ENCODE peak calls at places on chromosomes 1 and 21, in four cellular contexts. L is A673, S is foreskin fibroblast, F is AG04450. A is an unnamed sample.

GRCh38 chr1:244801246-244801645 is 34.2 kb upstream of the COX20 start:
- DNase-seq in L (peak), S (peak), F (no peak), A (no peak)

GRCh38 chr1:12345350-12346217 is 115.8 kb downstream of the VPS13D start:
- DNase-seq in L (no peak), S (no peak), F (no peak), A (no peak)

GRCh38 chr1:41540886-41541591 is 56.6 kb upstream of the EDN2 start:
- DNase-seq in L (no peak), S (peak), F (no peak), A (no peak)

GRCh38 chr1:3413975-3414710 is 40.3 kb upstream of the ARHGEF16 start:
- DNase-seq in L (no peak), S (no peak), F (no peak), A (no peak)

GRCh38 chr1:209268479-209268878 is 315.0 kb upstream of the CAMK1G start:
- DNase-seq in L (no peak), S (no peak), F (no peak), A (no peak)

GRCh38 chr1:226964611-226965486 is 24.8 kb downstream of the COQ8A start:
- DNase-seq in L (no peak), S (no peak), F (no peak), A (no peak)

GRCh38 chr1:18948048-18948912 is 8.2 kb downstream of the IFFO2 start:
- DNase-seq in L (no peak), S (peak), F (no peak), A (no peak)

GRCh38 chr1:246638941-246639655 is 72.8 kb downstream of the CNST start:
- DNase-seq in L (no peak), S (no peak), F (no peak), A (no peak)

GRCh38 chr21:34351786-34352241 is 12.0 kb upstream of the KCNE2 start:
- DNase-seq in L (peak), S (peak), F (no peak), A (no peak)

GRCh38 chr1:87683557-87683956 is 354.9 kb downstream of the LMO4 start:
- DNase-seq in L (no peak), S (no peak), F (no peak), A (no peak)

GRCh38 chr1:50278352-50278878 is 144.8 kb downstream of the DMRTA2 start:
- DNase-seq in L (no peak), S (no peak), F (no peak), A (no peak)

GRCh38 chr1:79259390-79260336 is 253.1 kb upstream of the ADGRL4 start:
- DNase-seq in L (peak), S (peak), F (peak), A (no peak)

GRCh38 chr1:207863893-207864535 is 46.9 kb downstream of the CD34 start:
- DNase-seq in L (no peak), S (no peak), F (no peak), A (no peak)

GRCh38 chr1:23081376-23081775 is 62.1 kb downstream of the KDM1A start:
- DNase-seq in L (no peak), S (no peak), F (no peak), A (no peak)

GRCh38 chr1:57079454-57080157 is 113.8 kb upstream of the C8B start:
- DNase-seq in L (peak), S (no peak), F (no peak), A (no peak)
- TF ChIP-seq CTCF in L (peak), S (peak), F (peak), A (no peak)

GRCh38 chr21:26877015-26877414 is 31.8 kb upstream of the ADAMTS1 start:
- DNase-seq in L (no peak), S (no peak), F (no peak), A (no peak)

GRCh38 chr21:26874347-26874746 is 29.1 kb upstream of the ADAMTS1 start:
- DNase-seq in L (no peak), S (no peak), F (no peak), A (no peak)
- TF ChIP-seq CTCF in L (no peak), S (no peak), F (no peak), A (no peak)

DNA sequence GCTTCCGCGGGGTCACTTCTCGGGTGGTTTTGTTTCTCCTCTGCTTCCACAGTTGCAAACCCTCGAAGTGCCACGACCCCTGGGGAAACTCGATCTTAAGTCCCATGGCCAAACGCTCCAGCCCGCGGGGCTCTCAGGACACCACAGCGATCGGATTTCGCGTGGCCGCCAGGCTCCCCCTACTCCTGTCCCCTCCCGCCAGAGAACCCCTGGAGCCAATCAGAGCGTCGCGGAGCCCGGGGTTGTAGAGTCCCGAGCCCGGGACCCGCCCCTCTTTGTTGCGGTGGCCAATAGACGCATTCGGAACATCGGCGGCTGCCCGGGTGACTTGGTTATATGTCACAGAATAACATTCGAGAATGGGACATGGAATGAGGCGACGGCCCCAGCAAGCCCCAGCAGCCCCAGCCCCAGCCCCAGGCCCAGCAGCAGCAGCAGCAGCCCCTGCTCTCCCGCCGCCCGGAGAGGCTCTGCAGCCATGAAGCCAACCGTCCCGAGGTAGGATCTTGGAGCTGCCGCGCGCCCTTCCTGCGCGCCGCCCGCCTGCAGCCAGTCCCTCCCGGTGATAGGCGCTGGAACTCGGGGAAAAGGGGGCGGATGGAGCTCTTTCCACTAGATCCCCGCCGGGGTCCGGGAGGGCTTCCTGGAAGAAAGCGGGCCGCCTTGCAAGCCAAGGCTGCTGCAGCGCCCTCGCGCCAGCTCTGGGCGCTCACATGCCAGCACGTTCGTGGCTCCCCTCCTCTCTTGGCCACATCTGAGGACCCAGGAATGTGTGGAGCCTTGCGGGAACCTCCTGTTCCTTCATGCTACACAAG is at the start of gene VASH2:
- DNase-seq in L (peak), S (peak), F (no peak), A (peak)
- TF ChIP-seq CTCF in L (no peak), S (no peak), F (no peak), A (no peak)

GRCh38 chr1:118842462-118843201 is 145.5 kb downstream of the TBX15 start:
- DNase-seq in L (no peak), S (no peak), F (no peak), A (no peak)
- TF ChIP-seq CTCF in L (no peak), S (no peak), F (no peak), A (no peak)

GRCh38 chr1:228695015-228695955 is 40.0 kb upstream of the RHOU start:
- DNase-seq in L (no peak), S (no peak), F (no peak), A (no peak)

GRCh38 chr1:228689255-228689654 is 46.0 kb upstream of the RHOU start:
- DNase-seq in L (no peak), S (no peak), F (no peak), A (no peak)

GRCh38 chr1:228697209-228698016 is 37.9 kb upstream of the RHOU start:
- DNase-seq in L (peak), S (peak), F (no peak), A (peak)

GRCh38 chr1:228687562-228687961 is 47.7 kb upstream of the RHOU start:
- DNase-seq in L (no peak), S (no peak), F (no peak), A (no peak)

DNA sequence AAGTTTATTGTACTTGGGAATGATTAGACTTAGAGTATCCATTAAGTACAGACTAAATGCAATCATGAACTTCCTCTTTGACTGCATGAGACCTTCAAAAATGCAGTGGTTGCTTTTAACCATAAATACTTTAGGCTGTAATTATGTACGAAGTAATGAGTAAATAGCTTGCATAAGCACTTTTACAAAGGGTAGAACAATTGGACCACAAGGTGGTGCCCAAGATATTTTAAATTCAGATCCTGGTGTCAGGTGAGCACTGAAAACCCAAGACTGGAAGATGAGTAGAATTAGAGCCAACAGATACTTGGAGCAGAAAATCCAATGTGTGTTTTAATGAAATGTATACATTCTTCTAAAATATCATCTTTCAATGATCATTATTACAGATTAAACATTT is 43.4 kb upstream of the RHOU start:
- DNase-seq in L (peak), S (peak), F (no peak), A (no peak)
- TF ChIP-seq CTCF in L (no peak), S (no peak), F (peak), A (peak)

GRCh38 chr1:30977105-30977504 is 68.5 kb upstream of the SDC3 start:
- DNase-seq in L (peak), S (peak), F (peak), A (no peak)
- TF ChIP-seq CTCF in L (peak), S (no peak), F (peak), A (peak)